ENCODE peak calls at places on chromosome 10, in nine cellular contexts. F is stimulated activated CD4-positive, alpha-beta T cell treated with anti-CD3 and anti-CD28 coated beads, Interleukin-12 subunit alpha, Interleukin-12 subunit beta, amount 100 ng/mL, for 4 hours; X is germinal center; R is neural crest cell; K is HTR-8/SVneo; N is naive thymus-derived CD8-positive, alpha-beta T cell; Y is effector CD4-positive, alpha-beta T cell; Z is nephron progenitor cell; C is stimulated activated CD8-positive, alpha-beta memory T cell treated with anti-CD3 and anti-CD28 coated beads, Interleukin-7, amount 100 ng/mL, for 24 hours. S is an unnamed sample.

GRCh38 chr10:97081621-97082235 is 104.0 kb downstream of the SLIT1 start:
- DNase-seq in F (peak), X (peak), R (peak), K (peak), N (peak), Y (peak), Z (peak), C (peak), S (peak)

GRCh38 chr10:4670737-4671136 is 155.3 kb upstream of the AKR1E2 start:
- DNase-seq in F (no peak), X (no peak), R (no peak), K (no peak), N (no peak), Y (no peak), Z (no peak), C (no peak), S (no peak)

GRCh38 chr10:116255931-116256748 is 16.9 kb downstream of the GFRA1 start:
- DNase-seq in F (no peak), X (no peak), R (no peak), K (no peak), N (no peak), Y (no peak), Z (no peak), C (no peak), S (peak)

GRCh38 chr10:102674566-102674965 is 30.3 kb downstream of the TRIM8 start:
- DNase-seq in F (no peak), X (no peak), R (no peak), K (no peak), N (no peak), Y (no peak), Z (no peak), C (no peak), S (no peak)

GRCh38 chr10:67666416-67667043 is 29.5 kb downstream of the CTNNA3 start:
- DNase-seq in F (no peak), X (peak), R (no peak), K (peak), N (peak), Y (no peak), Z (no peak), C (no peak), S (peak)

GRCh38 chr10:86139066-86139657 is 227.4 kb downstream of the GRID1 start:
- DNase-seq in F (peak), X (peak), R (peak), K (peak), N (no peak), Y (no peak), Z (peak), C (peak), S (no peak)

GRCh38 chr10:59148701-59149100 is 27.7 kb upstream of the PHYHIPL start:
- DNase-seq in F (no peak), X (no peak), R (no peak), K (no peak), N (no peak), Y (no peak), Z (no peak), C (no peak), S (no peak)

GRCh38 chr10:59337254-59337653 is 25.1 kb downstream of the FAM13C start:
- DNase-seq in F (no peak), X (no peak), R (no peak), K (no peak), N (no peak), Y (no peak), Z (no peak), C (no peak), S (peak)

GRCh38 chr10:86659721-86660438 is 5.5 kb downstream of the OPN4 start:
- DNase-seq in F (no peak), X (no peak), R (no peak), K (no peak), N (no peak), Y (no peak), Z (no peak), C (no peak), S (no peak)

GRCh38 chr10:12067336-12067735 is 1.4 kb upstream of the DHTKD1 start:
- DNase-seq in F (no peak), X (no peak), R (no peak), K (peak), N (no peak), Y (no peak), Z (no peak), C (no peak), S (no peak)

GRCh38 chr10:3263747-3264146 is 91.2 kb upstream of the PITRM1 start:
- DNase-seq in F (no peak), X (no peak), R (no peak), K (no peak), N (no peak), Y (no peak), Z (no peak), C (no peak), S (no peak)

GRCh38 chr10:78777466-78778256 is 291.1 kb upstream of the ZMIZ1 start:
- DNase-seq in F (no peak), X (no peak), R (no peak), K (no peak), N (no peak), Y (no peak), Z (peak), C (no peak), S (no peak)

GRCh38 chr10:87683356-87683755 is 23.7 kb downstream of the PAPSS2 start:
- DNase-seq in F (no peak), X (no peak), R (no peak), K (no peak), N (no peak), Y (no peak), Z (no peak), C (no peak), S (no peak)

GRCh38 chr10:124492266-124492665 is 30.6 kb downstream of the LHPP start:
- DNase-seq in F (no peak), X (no peak), R (no peak), K (no peak), N (no peak), Y (no peak), Z (no peak), C (no peak), S (no peak)

GRCh38 chr10:36880898-36881297 is 244.5 kb upstream of the ANKRD30A start:
- DNase-seq in F (no peak), X (no peak), R (no peak), K (peak), N (no peak), Y (no peak), Z (no peak), C (no peak), S (peak)

GRCh38 chr10:118800920-118801319 is 46.1 kb upstream of the CACUL1 start:
- DNase-seq in F (no peak), X (no peak), R (no peak), K (no peak), N (peak), Y (no peak), Z (no peak), C (no peak), S (peak)

GRCh38 chr10:115321360-115321759 is 228.2 kb downstream of the ATRNL1 start:
- DNase-seq in F (no peak), X (no peak), R (no peak), K (no peak), N (no peak), Y (no peak), Z (no peak), C (no peak), S (peak)

GRCh38 chr10:49258351-49258683 is 40.7 kb upstream of the C10orf71 start:
- DNase-seq in F (no peak), X (no peak), R (no peak), K (no peak), N (no peak), Y (no peak), Z (no peak), C (no peak), S (no peak)

GRCh38 chr10:69742928-69743602 is 58.6 kb upstream of the COL13A1 start:
- DNase-seq in F (peak), X (no peak), R (peak), K (no peak), N (no peak), Y (no peak), Z (peak), C (no peak), S (no peak)

GRCh38 chr10:84097787-84098353 is 41.4 kb upstream of the GHITM start:
- DNase-seq in F (no peak), X (no peak), R (no peak), K (peak), N (no peak), Y (no peak), Z (no peak), C (no peak), S (peak)

GRCh38 chr10:8331387-8331786 is 276.9 kb downstream of the GATA3 start:
- DNase-seq in F (no peak), X (no peak), R (no peak), K (no peak), N (peak), Y (peak), Z (no peak), C (no peak), S (no peak)

GRCh38 chr10:60576130-60577069 is 186.7 kb upstream of the ANK3 start:
- DNase-seq in F (no peak), X (no peak), R (no peak), K (no peak), N (no peak), Y (no peak), Z (no peak), C (no peak), S (no peak)

GRCh38 chr10:111116211-111116610 is 39.4 kb downstream of the ADRA2A start:
- DNase-seq in F (no peak), X (no peak), R (no peak), K (no peak), N (no peak), Y (no peak), Z (no peak), C (no peak), S (no peak)

GRCh38 chr10:4066581-4067403 is 281.8 kb upstream of the KLF6 start:
- DNase-seq in F (no peak), X (no peak), R (no peak), K (no peak), N (no peak), Y (no peak), Z (no peak), C (no peak), S (no peak)

S was measured in dermis microvascular lymphatic vessel endothelial cell.